ENCODE peak calls at places on chromosomes 12 and 14, in seven cellular contexts. L, K, M, Y, S, T and N are unnamed samples.

GRCh38 chr14:73623504-73623903 is 11.2 kb downstream of the ACOT6 start:
- DNase-seq in S (no peak), K (no peak), L (no peak), T (no peak), M (no peak), Y (no peak), N (no peak)

GRCh38 chr12:19150273-19150895 is 20.9 kb downstream of the PLEKHA5 start:
- DNase-seq in M (peak), K (no peak), S (no peak), Y (no peak), L (no peak), T (no peak), N (peak)

GRCh38 chr14:92950773-92951172 is 27.8 kb downstream of the CHGA start:
- DNase-seq in L (peak), T (no peak), M (no peak), Y (no peak), K (no peak), S (no peak), N (no peak)

GRCh38 chr14:101840649-101841365 is 79.3 kb downstream of the PPP2R5C start:
- DNase-seq in L (peak), K (no peak), S (no peak), T (no peak), M (no peak), Y (no peak), N (no peak)

GRCh38 chr14:72699852-72700257 is 194.0 kb downstream of the DPF3 start:
- DNase-seq in K (peak), T (no peak), M (peak), Y (no peak), S (no peak), L (no peak), N (peak)

GRCh38 chr14:50242566-50243288 is 11.3 kb upstream of the SOS2 start:
- DNase-seq in Y (no peak), K (no peak), M (no peak), T (no peak), S (no peak), L (no peak), N (no peak)

GRCh38 chr14:33460119-33460518 is 490.8 kb downstream of the EGLN3 start:
- DNase-seq in Y (no peak), K (no peak), S (no peak), T (no peak), L (no peak), M (no peak), N (no peak)

GRCh38 chr12:103855036-103855712 is 14.1 kb upstream of the NT5DC3 start:
- DNase-seq in S (no peak), Y (no peak), K (no peak), M (peak), L (no peak), T (no peak), N (peak)

GRCh38 chr14:65277027-65277426 is 135.5 kb upstream of the FUT8 start:
- DNase-seq in L (no peak), S (no peak), M (peak), T (no peak), Y (no peak), K (no peak), N (peak)

GRCh38 chr12:127381681-127382080 is 885.3 kb upstream of the TMEM132C start:
- DNase-seq in L (no peak), Y (no peak), M (peak), S (no peak), K (no peak), T (no peak), N (peak)

GRCh38 chr14:52090936-52091335 is 22.1 kb upstream of the NID2 start:
- DNase-seq in Y (no peak), K (no peak), M (no peak), L (no peak), S (no peak), T (no peak), N (no peak)

GRCh38 chr12:112978163-112979081 is at the start of gene OAS2:
- DNase-seq in S (no peak), M (peak), K (peak), Y (peak), T (peak), L (no peak), N (no peak)

GRCh38 chr12:120474092-120474960 is 4.8 kb upstream of the SRSF9 start:
- DNase-seq in S (no peak), Y (no peak), L (no peak), K (no peak), T (no peak), M (peak), N (peak)